ENCODE peak calls at places on chromosomes 13 and 19, in four cellular contexts. S is caudate nucleus, C is iPS DF 6.9, E is HCT116. O is an unnamed sample.

GRCh38 chr19:54160182-54160811 is 776 bp upstream of the LENG1 start:
- DNase-seq in S (no peak), C (no peak), E (no peak), O (no peak)

GRCh38 chr13:109123971-109124370 is 494.6 kb downstream of the MYO16 start:
- DNase-seq in S (no peak), C (no peak), E (no peak), O (no peak)

GRCh38 chr13:24023073-24023472 is 125.8 kb upstream of the C1QTNF9B start:
- DNase-seq in S (no peak), C (no peak), E (no peak), O (no peak)

GRCh38 chr19:54422136-54422535 is 6.9 kb downstream of the TTYH1 start:
- DNase-seq in S (no peak), C (no peak), E (no peak), O (no peak)

GRCh38 chr13:51761638-51762350 is 42.2 kb downstream of the DHRS12 start:
- DNase-seq in S (no peak), C (no peak), E (no peak), O (no peak)

GRCh38 chr13:111460548-111461444 is 140.4 kb downstream of the TEX29 start:
- DNase-seq in S (peak), C (peak), E (peak), O (peak)

GRCh38 chr13:91368676-91369425 is 21.4 kb downstream of the MIR17HG start:
- DNase-seq in S (no peak), C (no peak), E (no peak), O (no peak)

GRCh38 chr13:27126877-27127276 is 44.7 kb downstream of the USP12 start:
- DNase-seq in S (no peak), C (no peak), E (no peak), O (no peak)

GRCh38 chr13:93066187-93066586 is 160.4 kb upstream of the GPC6 start:
- DNase-seq in S (no peak), C (no peak), E (no peak), O (no peak)

GRCh38 chr19:39778763-39779162 is at the start of gene LEUTX:
- DNase-seq in S (no peak), C (no peak), E (no peak), O (no peak)

GRCh38 chr19:38719761-38720558 is 24.3 kb downstream of the CAPN12 start:
- DNase-seq in S (no peak), C (no peak), E (no peak), O (no peak)

GRCh38 chr13:95643471-95643813 is 1.1 kb downstream of the DZIP1 start:
- DNase-seq in S (no peak), C (no peak), E (no peak), O (no peak)

GRCh38 chr19:55278391-55279135 is 1.3 kb downstream of the HSPBP1 start:
- DNase-seq in S (no peak), C (no peak), E (no peak), O (no peak)

GRCh38 chr13:76937416-76937815 is 10.9 kb upstream of the ACOD1 start:
- DNase-seq in S (no peak), C (no peak), E (peak), O (no peak)

GRCh38 chr13:51823861-51824260 is 19.9 kb upstream of the DHRS12 start:
- DNase-seq in S (no peak), C (no peak), E (no peak), O (no peak)

GRCh38 chr13:72932250-72932649 is 126.6 kb upstream of the KLF5 start:
- DNase-seq in S (no peak), C (no peak), E (no peak), O (no peak)

GRCh38 chr19:10471909-10472308 is 31.2 kb downstream of the KEAP1 start:
- DNase-seq in S (no peak), C (no peak), E (no peak), O (no peak)

GRCh38 chr13:40672310-40673060 is 6.0 kb upstream of the FOXO1 start:
- DNase-seq in S (no peak), C (no peak), E (peak), O (no peak)

GRCh38 chr19:10431254-10431942 is 11.1 kb downstream of the PDE4A start:
- DNase-seq in S (no peak), C (no peak), E (no peak), O (no peak)

GRCh38 chr13:27280009-27280646 is 9.5 kb downstream of the RASL11A start:
- DNase-seq in S (no peak), C (no peak), E (no peak), O (no peak)

GRCh38 chr13:75339635-75340374 is 142.2 kb downstream of the TBC1D4 start:
- DNase-seq in S (no peak), C (no peak), E (no peak), O (no peak)

DNA sequence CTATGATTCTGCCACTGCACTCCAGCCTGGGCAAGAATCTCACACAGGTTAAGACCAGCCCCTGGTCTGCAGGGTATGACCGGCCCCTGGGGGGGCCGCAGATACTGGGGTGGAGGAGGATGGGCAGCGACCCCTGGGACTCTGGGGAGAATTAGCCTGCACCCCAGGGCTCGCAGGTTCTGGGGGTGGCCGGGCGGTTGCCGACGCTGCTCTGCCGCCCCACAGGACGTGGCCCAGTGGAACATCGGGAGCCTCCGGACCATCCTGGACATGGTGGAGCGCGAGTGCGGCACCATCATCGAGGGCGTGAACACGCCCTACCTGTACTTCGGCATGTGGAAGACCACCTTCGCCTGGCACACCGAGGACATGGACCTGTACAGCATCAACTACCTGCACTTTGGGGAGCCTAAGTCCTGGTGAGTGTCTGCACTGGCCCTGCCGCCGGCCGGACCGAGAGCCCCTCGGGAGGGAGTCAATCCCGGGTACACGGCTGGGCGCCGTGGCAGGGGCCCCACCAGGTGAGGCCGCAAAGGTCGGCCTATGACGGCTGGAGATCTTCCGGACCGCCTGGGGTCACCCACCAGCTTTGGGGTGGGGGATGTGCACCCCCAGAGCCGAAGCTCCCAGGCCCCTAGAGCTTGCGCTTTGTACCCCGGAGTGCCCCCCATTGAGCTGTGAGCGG is 78.5 kb downstream of the KDM4B start:
- DNase-seq in S (no peak), C (no peak), E (no peak), O (no peak)
- H3K27ac ChIP-seq in S (no peak), C (no peak), E (no peak), O (no peak)

GRCh38 chr19:46618670-46619231 is 6.1 kb downstream of the PTGIR start:
- DNase-seq in S (no peak), C (no peak), E (no peak), O (no peak)
- H3K27ac ChIP-seq in S (no peak), C (no peak), E (no peak), O (no peak)

GRCh38 chr19:16588089-16588823 is 16.0 kb upstream of the SLC35E1 start:
- DNase-seq in S (no peak), C (no peak), E (no peak), O (no peak)
- H3K27ac ChIP-seq in S (peak), C (no peak), E (no peak), O (peak)

GRCh38 chr19:2547033-2547680 is 71.2 kb downstream of the GADD45B start:
- DNase-seq in S (no peak), C (no peak), E (no peak), O (no peak)
- H3K27ac ChIP-seq in S (peak), C (no peak), E (no peak), O (peak)

DNA sequence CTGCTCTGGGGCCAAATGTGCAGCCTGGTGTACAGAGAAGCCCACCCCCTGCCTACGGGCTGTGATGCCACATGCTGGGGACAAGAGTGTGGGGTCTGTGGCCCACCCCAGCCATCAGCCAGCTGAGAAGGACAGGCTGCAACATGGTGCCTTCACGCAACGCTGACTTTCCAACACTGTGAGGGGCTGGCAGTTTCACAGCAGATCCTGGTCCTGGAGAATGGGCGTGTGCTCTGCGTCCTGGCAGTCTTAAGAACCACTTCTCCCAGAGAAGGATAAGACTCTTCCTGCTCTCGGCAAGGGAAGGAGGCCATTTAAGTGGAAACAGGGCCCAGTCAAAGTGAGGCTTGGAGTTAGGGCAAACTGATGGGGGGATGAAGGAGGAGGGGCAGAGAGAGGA is 4.6 kb downstream of the LRRC4B start:
- DNase-seq in S (no peak), C (no peak), E (no peak), O (no peak)
- H3K27ac ChIP-seq in S (no peak), C (no peak), E (no peak), O (no peak)

GRCh38 chr19:31979362-31979761 is 366.0 kb upstream of the ZNF507 start:
- DNase-seq in S (no peak), C (no peak), E (no peak), O (no peak)

GRCh38 chr19:31976775-31977536 is 368.5 kb upstream of the ZNF507 start:
- DNase-seq in S (no peak), C (no peak), E (no peak), O (no peak)

GRCh38 chr19:31981545-31981944 is 363.9 kb upstream of the ZNF507 start:
- DNase-seq in S (no peak), C (no peak), E (no peak), O (no peak)

GRCh38 chr19:31980851-31981250 is 364.6 kb upstream of the ZNF507 start:
- DNase-seq in S (no peak), C (no peak), E (no peak), O (no peak)

DNA sequence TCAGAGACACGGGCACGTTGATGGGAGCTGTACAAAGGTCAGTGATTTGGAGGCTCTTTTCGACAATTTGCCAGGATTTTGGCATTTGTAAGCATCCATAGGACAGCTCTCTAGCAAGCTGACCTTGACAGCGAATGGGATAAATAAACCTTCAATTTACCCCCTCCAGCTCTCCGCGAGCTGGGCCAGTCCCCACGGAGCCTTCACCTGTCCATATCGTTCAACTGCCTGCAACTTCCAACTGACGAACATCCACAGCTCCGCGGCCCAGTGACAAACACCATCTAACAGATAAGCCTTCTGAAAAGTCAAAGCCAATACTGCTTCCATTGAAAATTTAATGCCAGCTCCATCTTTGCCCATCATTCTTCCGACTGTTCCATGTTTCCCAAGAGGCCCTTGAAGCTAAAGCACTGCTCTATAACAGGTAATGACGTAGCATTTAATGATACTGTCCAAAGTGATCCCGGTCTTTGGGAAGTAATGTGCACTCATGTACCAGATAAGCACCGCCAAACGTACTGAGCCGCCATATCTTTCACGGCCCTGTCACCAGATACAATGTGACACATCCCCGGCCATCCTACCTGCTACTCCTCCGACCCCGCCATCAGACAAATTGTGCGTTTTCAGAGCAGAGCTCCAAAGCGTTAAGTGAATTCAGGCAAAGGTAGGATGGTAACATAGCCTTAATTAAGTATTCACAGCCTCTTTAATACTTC is 365.3 kb upstream of the ZNF507 start:
- DNase-seq in S (no peak), C (no peak), E (no peak), O (no peak)
- H3K27ac ChIP-seq in S (no peak), C (no peak), E (no peak), O (no peak)

GRCh38 chr13:113489549-113490495 is 689 bp downstream of the DCUN1D2 start:
- DNase-seq in S (peak), C (no peak), E (no peak), O (no peak)
- H3K27ac ChIP-seq in S (peak), C (no peak), E (peak), O (peak)

DNA sequence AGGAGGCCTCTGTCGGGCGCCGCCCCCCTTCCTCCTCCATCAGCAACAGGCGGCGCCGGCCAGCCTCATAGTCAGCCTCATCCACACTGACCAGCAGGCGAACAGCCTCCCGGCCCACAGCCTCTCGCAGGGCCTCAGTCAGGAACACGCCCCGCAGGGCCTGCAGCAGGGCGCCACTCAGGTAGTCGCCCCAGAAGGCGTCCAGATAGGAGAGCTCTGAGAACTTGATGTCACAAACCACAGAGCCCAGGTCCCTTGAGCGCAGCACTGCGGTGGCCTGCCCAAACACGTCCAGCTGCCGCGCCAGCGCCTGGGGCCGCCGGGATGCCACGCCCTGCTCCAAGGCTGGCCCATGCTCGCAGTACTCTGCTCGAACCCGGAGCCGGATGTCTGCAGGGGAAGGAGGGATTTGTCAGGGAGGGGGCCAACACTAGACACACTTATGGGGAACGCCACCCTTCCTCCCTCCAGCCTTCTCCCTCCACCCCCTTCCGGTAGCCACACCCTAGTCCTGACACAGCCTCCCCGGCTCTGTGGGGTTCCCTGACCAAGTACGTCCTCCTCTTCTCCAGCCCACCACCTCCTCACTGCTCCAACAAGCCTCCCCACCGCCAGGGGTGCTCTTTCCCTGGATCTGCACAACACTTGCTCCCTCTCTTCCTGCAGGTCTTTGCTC is 17.9 kb downstream of the DEDD2 start:
- DNase-seq in S (no peak), C (no peak), E (no peak), O (no peak)
- H3K27ac ChIP-seq in S (no peak), C (no peak), E (peak), O (no peak)

DNA sequence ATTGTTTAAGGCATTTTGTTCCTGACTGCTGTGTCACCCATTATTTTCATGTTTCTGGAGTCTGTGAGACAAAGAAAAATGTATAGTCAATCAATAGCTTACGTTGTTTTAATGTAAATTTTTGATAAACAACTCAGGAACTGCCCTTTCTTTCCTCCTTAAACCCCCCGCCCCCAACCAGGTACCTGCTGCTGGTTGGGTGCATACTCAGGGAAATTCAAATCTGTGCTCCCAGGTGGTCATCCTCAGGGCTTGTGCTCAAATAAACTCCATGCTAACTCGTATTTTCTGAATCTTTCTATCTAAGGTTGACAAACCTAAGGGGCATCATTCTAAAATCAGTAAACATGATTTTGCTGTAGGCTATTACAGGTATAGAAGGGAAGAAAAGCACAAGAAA is 4.1 kb upstream of the CDC16 start:
- DNase-seq in S (no peak), C (no peak), E (no peak), O (no peak)
- H3K27ac ChIP-seq in S (no peak), C (no peak), E (no peak), O (no peak)